ENCODE peak calls at places on chromosome 16, in five cellular contexts. O is H1, F is IMR-90, V is H9, R is neuronal stem cell. X is an unnamed sample.

GRCh38 chr16:68079616-68080344 is 5.4 kb upstream of the NFATC3 start:
- DNase-seq in F (no peak), R (no peak), O (peak; percentile 40), V (no peak), X (peak; percentile 38)

GRCh38 chr16:62720651-62721050 is 684.4 kb upstream of the CDH8 start:
- DNase-seq in O (no peak), V (no peak), R (no peak), F (no peak), X (no peak)

GRCh38 chr16:81463296-81463890 is 18.8 kb downstream of the CMIP start:
- DNase-seq in F (no peak), O (no peak), R (no peak), V (no peak), X (no peak)

GRCh38 chr16:20399185-20399584 is 5.4 kb downstream of the PDILT start:
- DNase-seq in R (no peak), F (no peak), V (no peak), O (no peak), X (no peak)

GRCh38 chr16:8355714-8356113 is 234.6 kb downstream of the TMEM114 start:
- DNase-seq in R (no peak), F (no peak), O (no peak), V (no peak), X (no peak)

GRCh38 chr16:56193951-56194726 is 2.9 kb downstream of the GNAO1 start:
- DNase-seq in O (peak; percentile 99), R (peak; percentile 95), V (peak; percentile 93), F (peak; percentile 55), X (peak; percentile 66)

GRCh38 chr16:69443809-69444611 is 19.6 kb downstream of the CYB5B start:
- DNase-seq in F (peak; percentile 47), R (no peak), O (no peak), V (no peak), X (peak; percentile 67)

GRCh38 chr16:70780546-70780945 is 20.4 kb downstream of the VAC14 start:
- DNase-seq in O (no peak), V (no peak), F (no peak), R (no peak), X (no peak)

GRCh38 chr16:88599825-88600538 is 29.8 kb downstream of the ZC3H18 start:
- DNase-seq in V (no peak), F (no peak), O (no peak), R (no peak), X (no peak)

GRCh38 chr16:69804283-69804682 is 42.2 kb downstream of the WWP2 start:
- DNase-seq in O (no peak), F (no peak), R (no peak), V (no peak), X (no peak)

GRCh38 chr16:71846443-71846842 is 667 bp downstream of the ATXN1L start:
- DNase-seq in R (no peak), O (peak; percentile 49), V (no peak), F (no peak), X (peak; percentile 39)

GRCh38 chr16:57478396-57479024 is 7.8 kb downstream of the DOK4 start:
- DNase-seq in O (no peak), F (no peak), V (no peak), R (no peak), X (no peak)

GRCh38 chr16:29237971-29238370 is 168.5 kb downstream of the NPIPB11 start:
- DNase-seq in F (no peak), O (peak; percentile 23), V (no peak), R (no peak), X (no peak)

GRCh38 chr16:4393243-4393606 is 21.6 kb downstream of the VASN start:
- DNase-seq in R (no peak), V (no peak), F (no peak), O (no peak), X (no peak)

GRCh38 chr16:90031931-90032663 is 12.8 kb upstream of the DBNDD1 start:
- DNase-seq in R (no peak), O (no peak), F (peak; percentile 48), V (no peak), X (peak; percentile 63)

GRCh38 chr16:22314661-22315626 is 17.7 kb downstream of the POLR3E start:
- DNase-seq in V (no peak), R (no peak), F (no peak), O (no peak), X (no peak)

GRCh38 chr16:84501077-84501735 is 3.3 kb downstream of the MEAK7 start:
- DNase-seq in V (no peak), F (peak; percentile 78), R (no peak), O (no peak), X (no peak)

GRCh38 chr16:88282221-88283041 is 100.3 kb upstream of the ZNF469 start:
- DNase-seq in F (peak; percentile 44), R (no peak), V (no peak), O (no peak), X (peak; percentile 87)

GRCh38 chr16:1193143-1193824 is 31.8 kb downstream of the TPSG1 start:
- DNase-seq in F (no peak), V (no peak), O (no peak), R (no peak), X (no peak)

GRCh38 chr16:57475711-57476339 is 10.5 kb downstream of the DOK4 start:
- DNase-seq in F (peak; percentile 33), V (peak; percentile 96), O (peak; percentile 91), R (no peak), X (peak; percentile 76)

GRCh38 chr16:62253926-62254325 is 217.7 kb upstream of the CDH8 start:
- DNase-seq in V (no peak), F (no peak), O (no peak), R (no peak), X (peak; percentile 6)

GRCh38 chr16:1580956-1581355 is 30.9 kb downstream of the IFT140 start:
- DNase-seq in V (no peak), F (no peak), R (no peak), O (no peak), X (no peak)

GRCh38 chr16:58733248-58733670 is 857 bp downstream of the GOT2 start:
- DNase-seq in R (no peak), O (no peak), F (peak; percentile 5), V (no peak), X (peak; percentile 39)

GRCh38 chr16:50838165-50838564 is 96.3 kb downstream of the CYLD start:
- DNase-seq in O (no peak), R (no peak), V (peak; percentile 8), F (no peak), X (no peak)

GRCh38 chr16:77974883-77975282 is 47.5 kb upstream of the CLEC3A start:
- DNase-seq in O (peak; percentile 68), V (peak; percentile 79), R (peak; percentile 20), F (no peak), X (no peak)

GRCh38 chr16:3389663-3390338 is 11.0 kb downstream of the ZSCAN32 start:
- DNase-seq in V (no peak), R (no peak), O (no peak), F (no peak), X (no peak)

GRCh38 chr16:78443300-78443604 is 343.8 kb downstream of the WWOX start:
- DNase-seq in R (no peak), F (no peak), V (no peak), O (peak; percentile 27), X (no peak)

GRCh38 chr16:48478418-48478817 is 93.2 kb upstream of the SIAH1 start:
- DNase-seq in V (no peak), O (no peak), R (no peak), F (no peak), X (peak; percentile 39)
- H3K18ac ChIP-seq in V (no peak overlapping the region), O (no peak overlapping the region), R (no peak overlapping the region), F (no peak overlapping the region), X (no peak overlapping the region)

GRCh38 chr16:24920568-24920967 is 74.8 kb downstream of the SLC5A11 start:
- DNase-seq in F (no peak), R (no peak), O (no peak), V (no peak), X (no peak)

GRCh38 chr16:24917236-24917635 is 71.5 kb downstream of the SLC5A11 start:
- DNase-seq in R (no peak), V (no peak), O (no peak), F (no peak), X (no peak)

GRCh38 chr16:24919536-24919935 is 73.8 kb downstream of the SLC5A11 start:
- DNase-seq in O (no peak), R (no peak), F (no peak), V (no peak), X (no peak)

GRCh38 chr16:24917891-24918290 is 72.1 kb downstream of the SLC5A11 start:
- DNase-seq in F (no peak), O (no peak), V (no peak), R (no peak), X (no peak)

GRCh38 chr16:24918641-24919040 is 72.9 kb downstream of the SLC5A11 start:
- DNase-seq in O (no peak), V (no peak), F (no peak), R (no peak), X (no peak)
- H3K9me3 ChIP-seq in O (no peaks in the 10 kb centered on the region), V (no peaks in the 10 kb centered on the region), F (no peaks in the 10 kb centered on the region), R (no peaks in the 10 kb centered on the region), X (no peaks in the 10 kb centered on the region)

GRCh38 chr16:66701516-66701915 is 5.0 kb upstream of the CMTM4 start:
- DNase-seq in F (no peak), R (no peak), V (no peak), O (no peak), X (no peak)

GRCh38 chr16:66701061-66701460 is 4.5 kb upstream of the CMTM4 start:
- DNase-seq in V (no peak), R (no peak), F (no peak), O (no peak), X (no peak)

GRCh38 chr16:66703359-66704215 is 7.0 kb upstream of the CMTM4 start:
- DNase-seq in V (no peak), R (no peak), F (no peak), O (no peak), X (peak; percentile 33)

GRCh38 chr16:66706506-66706880 is 9.9 kb upstream of the CMTM4 start:
- DNase-seq in R (no peak), V (no peak), O (no peak), F (no peak), X (no peak)

DNA sequence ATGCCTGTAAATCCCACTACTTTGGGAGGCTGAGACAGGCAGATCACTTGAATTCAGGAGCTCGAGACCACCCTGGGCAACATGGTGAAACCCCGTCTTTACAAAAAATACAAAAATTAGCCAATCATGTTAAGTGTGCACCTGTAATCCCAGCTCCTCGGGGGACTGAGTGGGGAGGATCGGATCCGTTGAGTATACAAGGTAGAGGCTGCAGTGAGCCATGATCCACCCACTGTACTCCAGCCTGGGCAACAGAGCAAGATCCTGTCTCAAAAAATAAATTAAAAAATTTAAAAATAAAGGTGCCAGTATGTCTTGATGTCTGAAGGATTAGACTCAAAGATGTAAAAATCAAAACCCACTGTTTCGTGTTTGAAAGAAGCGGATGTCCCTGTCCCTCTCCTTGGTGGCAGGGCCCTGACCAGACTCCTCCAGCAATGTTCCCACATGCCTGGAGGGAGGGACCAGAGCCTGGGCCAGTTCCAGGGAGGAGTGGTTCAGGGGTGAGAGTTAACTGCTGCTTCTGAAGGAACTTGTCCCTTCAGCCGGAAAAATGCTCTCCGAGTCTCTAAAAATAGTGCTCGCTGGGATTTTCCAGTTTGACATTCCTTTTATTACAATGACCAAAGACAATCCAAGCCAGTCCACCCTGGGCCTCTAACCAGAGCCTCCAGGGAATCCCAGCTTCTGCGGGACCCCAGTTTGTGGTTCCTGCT is 9.4 kb upstream of the CMTM4 start:
- DNase-seq in R (no peak), O (no peak), V (no peak), F (peak; percentile 44), X (peak; percentile 66)
- H2BK5ac ChIP-seq in R (no peak overlapping the region), O (no peak overlapping the region), V (no peak overlapping the region), F (no peak overlapping the region), X (no peak overlapping the region)

DNA sequence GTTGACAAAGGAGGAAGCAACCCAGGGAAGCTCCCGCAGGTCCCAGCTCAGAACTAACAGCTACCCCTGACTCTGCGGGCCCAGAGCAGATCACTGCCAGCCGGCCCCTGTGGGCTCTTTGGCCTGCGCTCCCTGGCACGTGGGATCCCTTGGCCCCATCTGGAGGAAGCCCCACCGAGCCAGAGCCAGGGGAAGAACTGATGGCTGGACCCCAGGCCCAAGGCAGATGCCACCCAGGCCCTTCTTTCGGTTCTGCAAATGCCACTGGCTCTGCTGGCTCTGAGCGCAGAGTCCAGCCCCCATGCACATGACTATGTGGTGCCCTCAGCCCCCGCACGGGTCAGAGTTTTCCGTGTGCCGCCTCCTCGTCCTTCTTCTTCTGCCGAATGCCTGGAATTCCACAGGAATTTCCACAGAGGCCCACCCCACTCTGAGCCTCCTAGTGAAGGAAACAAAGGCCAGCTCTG is 35.8 kb upstream of the SNN start:
- DNase-seq in V (no peak), F (peak; percentile 93), O (no peak), R (peak; percentile 51), X (peak; percentile 89)
- H3K18ac ChIP-seq in V (no peak overlapping the region), F (peak overlapping the region; percentile 85), O (peak overlapping the region; percentile 26), R (peak overlapping the region; percentile 94), X (peak overlapping the region; percentile 78)